ENCODE peak calls at places on chromosome X, in eight cellular contexts. E, W, T, S, O, L, A and B are unnamed samples.

GRCh38 chrX:46628406-46629371 is 55.1 kb downstream of the CHST7 start:
- DNase-seq in S (peak; percentile 62), L (peak; percentile 23), T (peak; percentile 83), A (no peak), O (peak; percentile 2), W (no peak), E (peak; percentile 80), B (peak; percentile 25)

GRCh38 chrX:13029831-13030771 is 14.3 kb downstream of the FAM9C start:
- DNase-seq in T (no peak), O (no peak), A (no peak), W (peak; percentile 72), E (no peak), L (no peak), S (no peak), B (no peak)

GRCh38 chrX:49209434-49210251 is 9.7 kb upstream of the SYP start:
- DNase-seq in A (no peak), S (no peak), O (no peak), T (no peak), L (no peak), W (no peak), E (no peak), B (no peak)

GRCh38 chrX:119753639-119754257 is 4.6 kb upstream of the SOWAHD start:
- DNase-seq in L (no peak), T (no peak), W (peak; percentile 34), A (peak; percentile 48), S (peak; percentile 24), E (no peak), O (no peak), B (no peak)

GRCh38 chrX:2875798-2876399 is 47.2 kb downstream of the GYG2 start:
- DNase-seq in L (no peak), W (peak; percentile 39), T (no peak), O (no peak), S (no peak), A (no peak), E (no peak), B (no peak)

GRCh38 chrX:24025741-24026402 is 1.1 kb downstream of the KLHL15 start:
- DNase-seq in A (peak; percentile 24), E (peak; percentile 19), W (peak; percentile 71), S (peak; percentile 81), L (peak; percentile 66), T (peak; percentile 65), O (peak; percentile 41), B (no peak)

GRCh38 chrX:72053508-72053907 is 78.2 kb downstream of the RTL5 start:
- DNase-seq in W (no peak), L (no peak), O (no peak), S (no peak), T (no peak), E (no peak), A (no peak), B (no peak)

GRCh38 chrX:84729809-84730208 is 227.6 kb upstream of the HDX start:
- DNase-seq in T (no peak), E (peak; percentile 23), A (no peak), L (no peak), W (peak; percentile 54), O (peak; percentile 1), S (peak; percentile 31), B (no peak)

GRCh38 chrX:96432647-96433046 is 252.0 kb upstream of the DIAPH2 start:
- DNase-seq in E (no peak), A (no peak), O (no peak), L (no peak), T (no peak), W (no peak), S (no peak), B (no peak)

GRCh38 chrX:78979789-78980464 is 34.7 kb downstream of the P2RY10 start:
- DNase-seq in T (no peak), A (no peak), W (no peak), S (no peak), L (no peak), E (no peak), O (no peak), B (no peak)

GRCh38 chrX:47523297-47523696 is 37.7 kb upstream of the ARAF start:
- DNase-seq in E (peak; percentile 57), A (peak; percentile 38), S (peak; percentile 55), O (peak; percentile 70), L (peak; percentile 30), T (peak; percentile 87), W (peak; percentile 83), B (peak; percentile 87)

GRCh38 chrX:47380268-47380667 is 9.9 kb downstream of the ZNF157 start:
- DNase-seq in E (peak; percentile 21), A (no peak), S (no peak), T (no peak), O (no peak), L (no peak), W (no peak), B (peak; percentile 13)

GRCh38 chrX:101691823-101692222 is 32.2 kb upstream of the ARMCX2 start:
- DNase-seq in L (no peak), A (no peak), S (no peak), T (no peak), W (no peak), E (no peak), O (no peak), B (no peak)

GRCh38 chrX:2677764-2678163 is 13.3 kb upstream of the CD99 start:
- DNase-seq in E (peak; percentile 70), W (peak; percentile 80), S (peak; percentile 99), O (peak; percentile 87), T (peak; percentile 89), L (peak; percentile 97), A (peak; percentile 40), B (peak; percentile 69)

GRCh38 chrX:34891391-34891790 is 51.2 kb upstream of the FAM47B start:
- DNase-seq in T (no peak), E (no peak), S (no peak), A (no peak), L (no peak), O (no peak), W (no peak), B (no peak)

GRCh38 chrX:29911673-29912072 is 303.7 kb upstream of the MAGEB2 start:
- DNase-seq in W (no peak), A (no peak), L (no peak), O (no peak), S (no peak), E (no peak), T (no peak), B (no peak)

GRCh38 chrX:153824348-153824747 is 6.0 kb downstream of the PDZD4 start:
- DNase-seq in T (no peak), E (no peak), L (no peak), O (no peak), W (no peak), A (no peak), S (no peak), B (no peak)

GRCh38 chrX:53332204-53332603 is 50.8 kb upstream of the IQSEC2 start:
- DNase-seq in L (no peak), A (no peak), T (no peak), E (no peak), O (no peak), S (no peak), W (no peak), B (no peak)

GRCh38 chrX:9767375-9767774 is 1.7 kb upstream of the GPR143 start:
- DNase-seq in O (no peak), A (no peak), E (no peak), L (no peak), W (no peak), S (no peak), T (no peak), B (no peak)

GRCh38 chrX:85391185-85391878 is 11.9 kb upstream of the POF1B start:
- DNase-seq in E (no peak), O (no peak), A (no peak), T (no peak), L (no peak), S (no peak), W (no peak), B (no peak)

GRCh38 chrX:107715331-107716044 is 60.1 kb downstream of the TSC22D3 start:
- DNase-seq in E (no peak), W (no peak), T (peak; percentile 54), S (peak; percentile 23), O (no peak), A (no peak), L (no peak), B (no peak)

GRCh38 chrX:28659269-28659668 is 72.0 kb downstream of the IL1RAPL1 start:
- DNase-seq in L (no peak), E (no peak), T (no peak), O (peak; percentile 2), S (no peak), A (no peak), W (no peak), B (peak; percentile 5)
- TF ChIP-seq CTCF in L (no peak), E (no peak), T (no peak), O (peak; percentile 30), S (no peak), A (no peak), W (peak; percentile 5), B (no peak)

GRCh38 chrX:136176399-136176825 is 29.1 kb downstream of the FHL1 start:
- DNase-seq in L (peak; percentile 87), O (no peak), S (peak; percentile 90), A (no peak), T (no peak), E (peak; percentile 44), W (peak; percentile 35), B (no peak)
- H3K4me1 ChIP-seq in L (peaks cover 19% of the 10 kb centered on the region), O (no peaks in the 10 kb centered on the region), S (peaks cover 9% of the 10 kb centered on the region), A (no peaks in the 10 kb centered on the region), T (peaks cover 4% of the 10 kb centered on the region), E (peaks cover 94% of the 10 kb centered on the region), W (peaks cover 7% of the 10 kb centered on the region), B (peaks cover 64% of the 10 kb centered on the region)

DNA sequence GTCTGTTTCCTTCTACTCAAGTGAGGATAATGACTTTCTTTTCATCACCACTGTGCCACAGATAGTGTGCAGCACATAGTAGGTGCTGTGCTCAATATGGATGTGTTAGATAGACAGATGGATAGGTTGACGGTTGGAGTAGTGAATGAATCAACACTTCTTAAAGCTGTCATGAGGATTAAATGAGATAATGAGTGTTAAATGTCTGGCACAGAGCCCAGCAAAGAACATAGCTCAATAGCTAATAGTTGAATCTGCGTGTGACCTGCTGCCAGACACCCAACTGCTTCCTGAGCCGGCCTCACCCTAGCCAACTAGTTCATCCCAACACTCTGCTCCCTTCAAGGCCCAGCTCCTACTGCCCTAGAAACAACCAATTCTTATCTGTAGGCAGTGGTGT is 67.7 kb upstream of the PJA1 start:
- DNase-seq in S (no peak), T (no peak), A (no peak), W (no peak), O (no peak), E (no peak), L (no peak), B (no peak)
- TF ChIP-seq CTCF in S (no peak), T (no peak), A (no peak), W (no peak), O (no peak), E (no peak), L (no peak), B (no peak)

DNA sequence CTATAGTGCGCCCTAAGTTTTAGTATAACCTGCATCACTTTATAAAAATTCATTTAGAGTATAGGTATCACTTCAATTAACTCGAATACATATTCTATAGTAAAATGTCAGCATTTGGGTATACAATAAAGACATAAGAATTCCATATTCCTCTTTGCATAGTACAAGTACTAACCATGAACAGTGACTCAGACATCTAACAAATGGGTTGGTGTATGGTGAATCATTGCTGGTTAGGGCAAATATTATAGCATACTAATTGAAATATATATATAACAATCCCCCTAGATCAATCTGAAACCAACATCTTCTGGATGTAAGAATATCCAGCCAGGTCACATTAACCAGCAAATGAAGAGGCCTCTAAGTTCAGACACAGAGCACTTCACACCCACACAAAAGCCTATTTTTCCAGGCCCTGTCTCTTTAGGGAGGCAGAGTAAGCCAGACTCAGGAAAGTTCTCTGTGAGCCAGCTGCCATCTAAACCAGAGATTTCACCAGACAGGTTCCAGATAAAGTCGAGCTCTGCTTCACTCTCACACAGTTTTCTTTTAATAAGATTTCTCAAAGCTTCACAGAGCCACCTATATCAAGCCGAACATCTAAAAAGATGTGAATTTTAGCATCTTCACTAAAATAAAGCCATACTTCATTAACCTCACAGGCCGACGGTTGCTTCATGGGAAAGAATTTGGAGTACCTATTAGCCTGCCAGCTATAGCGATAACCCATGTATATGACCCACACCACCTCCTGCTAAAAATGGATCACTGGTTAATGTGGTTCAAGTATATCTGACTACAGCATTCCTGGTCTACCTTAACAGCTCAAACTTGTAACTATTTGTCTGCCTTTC is 200.0 kb upstream of the FTHL17 start:
- DNase-seq in O (no peak), L (peak; percentile 25), S (peak; percentile 36), W (no peak), T (no peak), A (no peak), E (no peak), B (no peak)
- H3K4me1 ChIP-seq in O (no peaks in the 10 kb centered on the region), L (no peaks in the 10 kb centered on the region), S (no peaks in the 10 kb centered on the region), W (peaks cover 5% of the 10 kb centered on the region), T (no peaks in the 10 kb centered on the region), A (no peaks in the 10 kb centered on the region), E (no peaks in the 10 kb centered on the region), B (no peaks in the 10 kb centered on the region)